ENCODE peak calls at places on chromosome 18, in five cellular contexts. Z, E, T, N and W are unnamed samples.

GRCh38 chr18:37845498-37845897 is 279.9 kb upstream of the CELF4 start:
- DNase-seq in Z (no peak), E (no peak), T (no peak), N (no peak), W (no peak)

GRCh38 chr18:28332071-28332470 is 155.1 kb upstream of the CDH2 start:
- DNase-seq in Z (no peak), E (no peak), T (no peak), N (no peak), W (no peak)

GRCh38 chr18:23240609-23240930 is 105.3 kb downstream of the CABLES1 start:
- DNase-seq in Z (no peak), E (no peak), T (no peak), N (no peak), W (no peak)

GRCh38 chr18:56326386-56327072 is 311.9 kb downstream of the TXNL1 start:
- DNase-seq in Z (no peak), E (no peak), T (no peak), N (no peak), W (no peak)

GRCh38 chr18:23683671-23684070 is 5.6 kb upstream of the LAMA3 start:
- DNase-seq in Z (no peak), E (no peak), T (no peak), N (peak), W (no peak)

GRCh38 chr18:59918320-59918755 is 18.5 kb downstream of the PMAIP1 start:
- DNase-seq in Z (no peak), E (peak), T (no peak), N (peak), W (no peak)

GRCh38 chr18:41501848-41502247 is 453.2 kb upstream of the PIK3C3 start:
- DNase-seq in Z (no peak), E (no peak), T (no peak), N (no peak), W (no peak)

GRCh38 chr18:37783771-37784170 is 218.2 kb upstream of the CELF4 start:
- DNase-seq in Z (no peak), E (no peak), T (no peak), N (no peak), W (no peak)

GRCh38 chr18:69326094-69326493 is 74.6 kb upstream of the DOK6 start:
- DNase-seq in Z (no peak), E (no peak), T (no peak), N (no peak), W (no peak)

GRCh38 chr18:49044898-49045297 is 94.1 kb upstream of the SMAD7 start:
- DNase-seq in Z (no peak), E (no peak), T (no peak), N (no peak), W (no peak)

GRCh38 chr18:58495634-58496033 is 133.3 kb downstream of the ALPK2 start:
- DNase-seq in Z (no peak), E (no peak), T (no peak), N (no peak), W (no peak)

GRCh38 chr18:3319894-3320438 is 58.0 kb downstream of the MYL12B start:
- DNase-seq in Z (no peak), E (no peak), T (no peak), N (no peak), W (no peak)

GRCh38 chr18:51621103-51621969 is 423.9 kb upstream of the MEX3C start:
- DNase-seq in Z (no peak), E (peak), T (peak), N (peak), W (no peak)